ENCODE peak calls at places on chromosomes 16 and 17, in five cellular contexts. T, A, U, O and Q are unnamed samples.

GRCh38 chr16:20740007-20740883 is 1.4 kb downstream of the THUMPD1 start:
- DNase-seq in A (peak), U (no peak), O (no peak), T (no peak), Q (no peak)

GRCh38 chr16:88467433-88468051 is 14.5 kb downstream of the ZFPM1 start:
- DNase-seq in U (no peak), O (no peak), T (no peak), A (no peak), Q (no peak)

GRCh38 chr17:41480136-41480535 is 815 bp downstream of the KRT35 start:
- DNase-seq in U (no peak), T (no peak), O (no peak), A (no peak), Q (no peak)

GRCh38 chr17:67528751-67529436 is 151.8 kb downstream of the PITPNC1 start:
- DNase-seq in O (peak), T (peak), U (peak), A (peak), Q (no peak)

GRCh38 chr16:54936979-54937672 is 6.5 kb downstream of the IRX5 start:
- DNase-seq in T (no peak), U (peak), A (peak), O (no peak), Q (no peak)

GRCh38 chr17:75390982-75391381 is 14.5 kb downstream of the GRB2 start:
- DNase-seq in U (no peak), T (no peak), A (peak), O (no peak), Q (no peak)

GRCh38 chr17:82091264-82092066 is 6.6 kb downstream of the FASN start:
- DNase-seq in O (no peak), A (no peak), U (no peak), T (no peak), Q (no peak)

GRCh38 chr16:27790546-27791403 is 240.8 kb downstream of the KATNIP start:
- DNase-seq in T (no peak), U (no peak), O (no peak), A (no peak), Q (no peak)

GRCh38 chr17:38881600-38882191 is 11.8 kb downstream of the LASP1 start:
- DNase-seq in O (no peak), T (peak), A (peak), U (peak), Q (no peak)

GRCh38 chr17:76405607-76405966 is 21.2 kb downstream of the SPHK1 start:
- DNase-seq in U (no peak), O (no peak), T (no peak), A (no peak), Q (no peak)

GRCh38 chr17:10777131-10777805 is 26.6 kb downstream of the TMEM238L start:
- DNase-seq in T (peak), A (no peak), U (no peak), O (no peak), Q (no peak)

GRCh38 chr16:31181102-31181830 is 1.3 kb downstream of the FUS start:
- DNase-seq in O (no peak), A (peak), T (peak), U (peak), Q (no peak)

GRCh38 chr17:74390680-74391653 is 23.7 kb downstream of the GPR142 start:
- DNase-seq in U (no peak), O (no peak), T (no peak), A (peak), Q (no peak)

GRCh38 chr17:62750502-62751349 is 57.4 kb downstream of the MARCHF10 start:
- DNase-seq in A (no peak), O (no peak), T (no peak), U (no peak), Q (peak)

GRCh38 chr17:68198931-68199836 is 48.7 kb upstream of the AMZ2 start:
- DNase-seq in O (no peak), T (no peak), U (no peak), A (no peak), Q (no peak)

GRCh38 chr17:70022175-70022574 is 52.9 kb upstream of the KCNJ16 start:
- DNase-seq in A (no peak), O (no peak), U (no peak), T (no peak), Q (no peak)

GRCh38 chr16:54098247-54098646 is 188.3 kb downstream of the IRX3 start:
- DNase-seq in A (no peak), T (no peak), U (no peak), O (no peak), Q (no peak)

GRCh38 chr17:40122466-40122943 is 734 bp downstream of the MSL1 start:
- DNase-seq in T (peak), U (peak), A (peak), O (no peak), Q (no peak)

GRCh38 chr17:57393368-57393767 is 137.0 kb downstream of the MSI2 start:
- DNase-seq in A (no peak), T (no peak), U (no peak), O (no peak), Q (no peak)

GRCh38 chr17:82217530-82218204 is 5.0 kb upstream of the CCDC57 start:
- DNase-seq in A (peak), U (no peak), T (peak), O (no peak), Q (no peak)

GRCh38 chr17:82692268-82692667 is 6.2 kb downstream of the RAB40B start:
- DNase-seq in O (no peak), U (no peak), T (no peak), A (no peak), Q (no peak)

GRCh38 chr17:8766731-8767130 is 8.4 kb upstream of the SPDYE4 start:
- DNase-seq in T (no peak), O (no peak), A (no peak), U (no peak), Q (no peak)

GRCh38 chr16:24909856-24910255 is 64.1 kb downstream of the SLC5A11 start:
- DNase-seq in T (no peak), U (no peak), O (no peak), A (no peak), Q (peak)

GRCh38 chr17:59366040-59366757 is 34.7 kb downstream of the YPEL2 start:
- DNase-seq in A (peak), T (no peak), U (no peak), O (no peak), Q (no peak)

GRCh38 chr16:21001262-21001661 is 100.7 kb downstream of the LYRM1 start:
- DNase-seq in O (no peak), U (no peak), A (peak), T (peak), Q (no peak)

GRCh38 chr17:48052956-48053757 is 5.0 kb downstream of the NFE2L1 start:
- DNase-seq in T (peak), U (no peak), A (peak), O (no peak), Q (no peak)

GRCh38 chr17:59846391-59847165 is 46.2 kb downstream of the TUBD1 start:
- DNase-seq in T (peak), U (peak), A (peak), O (no peak), Q (no peak)

GRCh38 chr16:73091199-73091598 is 43.3 kb upstream of the ZFHX3 start:
- DNase-seq in T (no peak), U (no peak), O (no peak), A (no peak), Q (no peak)

GRCh38 chr17:12282056-12282455 is 261.4 kb downstream of the MAP2K4 start:
- DNase-seq in O (no peak), T (no peak), U (no peak), A (no peak), Q (no peak)

DNA sequence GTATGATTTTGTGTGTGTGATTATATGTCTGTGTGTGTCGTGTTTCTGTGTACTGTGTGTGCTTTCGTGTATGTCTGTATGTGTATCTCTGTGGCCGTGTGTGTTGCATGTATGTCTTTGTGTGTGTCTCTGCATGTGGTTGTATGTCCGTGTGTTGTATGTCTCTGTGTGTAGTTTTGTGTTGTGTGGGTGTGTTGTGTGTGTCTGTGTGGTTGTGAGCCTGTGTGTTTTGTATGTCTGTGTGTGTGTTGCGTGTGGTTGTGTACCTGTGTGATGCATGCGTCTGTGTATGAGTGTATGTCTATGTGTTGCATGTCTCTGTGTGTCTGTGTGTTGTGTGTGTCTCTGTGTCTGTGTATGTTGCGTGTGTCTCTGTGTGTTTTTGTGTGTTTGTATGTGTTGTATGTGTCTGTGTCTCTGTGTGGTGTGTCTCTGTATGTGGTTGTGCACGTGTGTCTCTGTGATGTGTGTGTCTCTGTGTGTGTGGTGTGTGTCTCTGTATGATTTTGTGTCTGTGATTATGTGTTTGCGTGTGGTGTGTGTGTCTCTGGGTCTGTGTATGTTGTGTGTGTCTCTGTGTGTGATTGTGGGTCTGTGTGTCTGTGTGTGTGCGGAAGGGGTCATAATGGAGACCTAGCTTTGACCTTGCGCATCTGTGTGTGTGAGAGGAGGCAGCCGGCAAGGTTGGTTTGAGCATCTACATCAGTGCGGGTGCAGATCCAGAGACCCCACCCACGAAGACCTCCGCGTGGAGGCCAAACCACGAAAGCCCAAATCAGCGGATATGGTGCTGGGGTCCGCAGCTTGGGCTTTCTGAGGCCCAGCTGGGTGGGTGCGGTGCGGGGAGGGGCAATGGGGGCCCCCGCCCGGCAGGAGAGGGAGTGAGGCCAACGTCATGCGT is 212.6 kb upstream of the GSE1 start:
- DNase-seq in A (no peak), O (no peak), U (no peak), T (no peak), Q (no peak)
- TF ChIP-seq CTCF in A (no peak), O (no peak), U (no peak), T (no peak), Q (no peak)

DNA sequence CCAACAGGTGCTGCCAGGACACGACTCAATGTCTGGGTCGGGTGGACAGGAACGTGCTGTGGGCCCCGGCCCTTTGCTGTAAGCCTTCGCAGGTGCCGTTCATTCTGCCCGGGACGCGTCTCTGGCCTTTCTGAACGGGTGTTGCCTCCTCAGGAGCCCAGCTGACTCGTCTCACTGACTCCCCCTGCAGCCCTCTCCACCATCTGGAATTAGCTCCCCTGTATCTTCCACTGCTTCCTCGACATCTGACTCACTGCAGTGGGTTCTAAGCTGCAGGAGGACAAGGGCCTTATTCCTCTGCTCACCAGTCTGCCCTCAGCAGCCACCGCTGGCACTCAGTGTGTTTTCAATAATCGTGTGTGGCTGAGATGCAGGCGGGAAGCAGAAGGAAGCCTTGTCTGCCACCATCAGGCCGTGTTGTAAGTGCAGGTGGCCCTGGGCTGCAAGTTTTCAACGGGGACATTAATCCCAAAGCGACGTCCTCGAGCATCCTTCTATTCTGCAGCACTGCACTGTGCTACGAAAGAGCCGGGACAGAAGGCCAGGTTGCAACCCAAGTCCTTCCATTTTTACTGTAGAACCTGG is 256.2 kb downstream of the FOXL1 start:
- DNase-seq in A (peak), T (no peak), O (no peak), U (no peak), Q (no peak)
- TF ChIP-seq CTCF in A (peak), T (no peak), O (no peak), U (no peak), Q (no peak)

DNA sequence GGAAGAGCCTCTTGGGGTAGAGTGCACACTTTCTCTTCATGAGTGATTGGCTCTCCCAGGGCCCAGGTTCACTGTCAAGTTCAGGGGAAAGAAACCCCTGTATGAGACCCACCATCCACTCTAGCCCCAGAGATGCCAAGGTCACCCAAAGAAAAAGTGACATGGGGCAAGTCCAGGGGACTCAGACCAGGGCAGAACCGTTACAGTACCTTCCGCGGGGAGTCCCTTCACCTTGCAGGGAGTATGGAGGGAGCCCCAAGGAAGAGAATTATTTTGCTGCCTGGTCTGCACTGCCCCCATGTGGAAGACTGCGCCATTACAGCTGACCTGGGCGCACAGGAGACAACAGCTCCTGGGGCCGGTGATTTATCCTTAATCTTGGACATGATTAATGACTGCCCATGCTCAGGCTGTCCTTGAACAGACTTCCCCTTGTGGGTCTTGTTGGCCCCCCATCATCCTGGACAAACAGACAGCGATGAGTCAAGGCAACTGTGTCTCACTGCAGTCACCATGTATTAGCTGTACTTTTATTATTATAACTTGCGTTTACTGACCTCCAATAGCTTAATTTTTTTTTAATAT is 29.9 kb downstream of the VAC14 start:
- DNase-seq in O (peak), T (peak), U (peak), A (peak), Q (no peak)
- TF ChIP-seq CTCF in O (peak), T (peak), U (peak), A (peak), Q (peak)

GRCh38 chr17:18167421-18167820 is 16.2 kb upstream of the ALKBH5 start:
- DNase-seq in U (no peak), T (no peak), O (no peak), A (no peak), Q (no peak)

GRCh38 chr17:18177137-18177536 is 6.5 kb upstream of the ALKBH5 start:
- DNase-seq in O (no peak), A (no peak), U (no peak), T (no peak), Q (no peak)

GRCh38 chr17:18173740-18174139 is 9.9 kb upstream of the ALKBH5 start:
- DNase-seq in U (no peak), A (no peak), O (no peak), T (no peak), Q (no peak)

GRCh38 chr17:18176152-18176551 is 7.5 kb upstream of the ALKBH5 start:
- DNase-seq in O (no peak), U (no peak), A (no peak), T (no peak), Q (no peak)

DNA sequence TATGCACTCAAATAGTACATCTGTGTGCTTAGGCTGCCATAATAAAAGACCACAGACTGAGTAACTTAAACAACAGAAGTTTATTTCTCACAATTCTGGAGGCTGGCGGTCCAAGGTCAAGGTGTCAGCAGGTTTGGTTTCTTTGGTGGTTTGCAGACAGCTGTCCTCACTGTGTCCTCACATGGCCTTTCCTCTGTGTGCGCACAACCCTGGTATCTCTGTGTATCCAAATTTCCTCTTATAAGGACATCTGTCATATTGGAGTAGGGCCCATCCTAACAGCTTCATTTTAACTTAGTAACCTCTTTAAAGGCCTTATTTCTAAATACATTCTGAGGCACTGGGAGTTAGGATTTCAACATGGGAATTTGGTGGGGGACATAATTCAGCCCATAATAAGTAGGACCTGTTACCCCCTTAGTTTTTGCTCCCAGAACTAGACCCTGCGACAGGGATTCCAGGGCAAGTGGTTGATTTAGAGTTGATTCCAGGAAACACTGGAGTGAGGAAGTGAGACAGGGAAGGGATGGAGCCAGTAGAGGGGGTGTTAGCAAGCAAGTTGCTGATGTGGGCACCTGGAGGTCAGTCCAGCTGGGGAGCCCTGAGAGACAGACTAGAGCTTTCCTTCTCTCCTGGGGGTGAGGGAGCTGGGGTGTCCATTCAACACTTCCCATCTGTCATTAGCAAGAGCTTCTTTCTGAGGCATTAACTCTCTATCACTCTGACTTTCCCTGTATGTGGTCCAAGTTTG is 10.9 kb upstream of the ALKBH5 start:
- DNase-seq in O (no peak), A (no peak), T (no peak), U (no peak), Q (no peak)
- TF ChIP-seq CTCF in O (no peak), A (no peak), T (no peak), U (no peak), Q (no peak)

GRCh38 chr16:77169650-77170236 is 21.2 kb upstream of the MON1B start:
- DNase-seq in O (no peak), T (peak), A (peak), U (peak), Q (no peak)
- TF ChIP-seq CTCF in O (no peak), T (peak), A (peak), U (peak), Q (peak)

DNA sequence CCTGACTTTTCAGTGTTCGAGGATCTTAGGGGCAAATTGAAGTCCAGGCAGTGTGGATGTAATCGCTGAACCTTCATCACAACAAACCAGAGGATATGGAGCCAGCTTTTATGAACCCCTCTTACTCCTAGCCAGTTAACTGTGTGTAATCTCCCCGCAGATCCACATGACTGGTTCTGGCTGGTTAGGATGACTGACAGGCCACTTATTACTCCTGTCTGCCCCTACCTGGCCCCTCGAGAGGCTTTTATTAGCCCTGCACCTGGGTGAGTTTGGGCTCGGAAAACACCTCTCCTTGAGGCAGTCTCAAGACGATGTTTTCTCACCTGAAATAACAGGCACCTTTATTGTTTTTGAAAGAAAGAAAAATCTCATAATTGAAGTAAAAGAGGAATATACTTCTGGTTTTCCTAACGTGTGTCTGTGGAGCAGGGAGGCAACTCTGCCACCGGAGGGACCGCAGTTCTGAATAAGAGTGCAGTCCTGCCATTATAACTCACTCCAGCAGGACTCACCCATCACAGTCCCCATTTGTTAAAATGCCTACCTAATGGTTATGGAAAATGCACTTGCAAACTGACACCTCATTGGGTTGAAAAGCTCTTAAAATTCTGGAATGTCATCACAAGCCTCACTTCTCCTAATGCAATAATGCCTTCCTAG is 291.9 kb upstream of the N4BP1 start:
- DNase-seq in T (no peak), A (no peak), U (no peak), O (no peak), Q (no peak)
- TF ChIP-seq CTCF in T (no peak), A (no peak), U (no peak), O (no peak), Q (no peak)

GRCh38 chr17:33459078-33459940 is 166.2 kb upstream of the ASIC2 start:
- DNase-seq in A (no peak), O (no peak), T (no peak), U (no peak), Q (no peak)
- TF ChIP-seq CTCF in A (no peak), O (no peak), T (no peak), U (no peak), Q (no peak)

GRCh38 chr16:3094289-3095027 is 4.6 kb downstream of the ZSCAN10 start:
- DNase-seq in O (no peak), U (no peak), A (peak), T (peak), Q (peak)
- TF ChIP-seq CTCF in O (no peak), U (no peak), A (peak), T (peak), Q (peak)